ENCODE peak calls at places on chromosome 1, in eight cellular contexts. One of them, this sample, is unnamed.

GRCh38 chr1:223203011-223203410 is 60.0 kb upstream of the TLR5 start:
- DNase-seq in fibroblast of mammary gland: no peak
- DNase-seq in CD4-positive, alpha-beta T cell: no peak
- DNase-seq in bronchial epithelial cell: no peak
- DNase-seq in upper lobe of left lung: no peak
- DNase-seq in endothelial cell: no peak
- DNase-seq in CD8-positive, alpha-beta T cell: no peak
- DNase-seq in psoas muscle: no peak
- DNase-seq in this sample: no peak

GRCh38 chr1:147924813-147925212 is 3.4 kb upstream of the GPR89B start:
- DNase-seq in fibroblast of mammary gland: no peak
- DNase-seq in CD4-positive, alpha-beta T cell: no peak
- DNase-seq in bronchial epithelial cell: peak; percentile 7
- DNase-seq in upper lobe of left lung: no peak
- DNase-seq in endothelial cell: no peak
- DNase-seq in CD8-positive, alpha-beta T cell: no peak
- DNase-seq in psoas muscle: no peak
- DNase-seq in this sample: no peak

GRCh38 chr1:30907641-30908445 is 715 bp downstream of the SDC3 start:
- DNase-seq in fibroblast of mammary gland: no peak
- DNase-seq in CD4-positive, alpha-beta T cell: no peak
- DNase-seq in bronchial epithelial cell: no peak
- DNase-seq in upper lobe of left lung: no peak
- DNase-seq in endothelial cell: no peak
- DNase-seq in CD8-positive, alpha-beta T cell: no peak
- DNase-seq in psoas muscle: no peak
- DNase-seq in this sample: no peak

GRCh38 chr1:26234644-26235384 is 814 bp downstream of the CEP85 start:
- DNase-seq in fibroblast of mammary gland: peak; percentile 38
- DNase-seq in CD4-positive, alpha-beta T cell: no peak
- DNase-seq in bronchial epithelial cell: peak; percentile 27
- DNase-seq in upper lobe of left lung: peak; percentile 25
- DNase-seq in endothelial cell: no peak
- DNase-seq in CD8-positive, alpha-beta T cell: no peak
- DNase-seq in psoas muscle: no peak
- DNase-seq in this sample: no peak

GRCh38 chr1:22845536-22845935 is 127.1 kb downstream of the LACTBL1 start:
- DNase-seq in fibroblast of mammary gland: no peak
- DNase-seq in CD4-positive, alpha-beta T cell: no peak
- DNase-seq in bronchial epithelial cell: no peak
- DNase-seq in upper lobe of left lung: no peak
- DNase-seq in endothelial cell: no peak
- DNase-seq in CD8-positive, alpha-beta T cell: no peak
- DNase-seq in psoas muscle: no peak
- DNase-seq in this sample: no peak

GRCh38 chr1:147478556-147478955 is 62.7 kb upstream of the BCL9 start:
- DNase-seq in fibroblast of mammary gland: no peak
- DNase-seq in CD4-positive, alpha-beta T cell: no peak
- DNase-seq in bronchial epithelial cell: peak; percentile 33
- DNase-seq in upper lobe of left lung: no peak
- DNase-seq in endothelial cell: no peak
- DNase-seq in CD8-positive, alpha-beta T cell: no peak
- DNase-seq in psoas muscle: no peak
- DNase-seq in this sample: no peak

GRCh38 chr1:184340984-184341383 is 45.8 kb upstream of the C1orf21 start:
- DNase-seq in fibroblast of mammary gland: peak; percentile 13
- DNase-seq in CD4-positive, alpha-beta T cell: no peak
- DNase-seq in bronchial epithelial cell: no peak
- DNase-seq in upper lobe of left lung: no peak
- DNase-seq in endothelial cell: no peak
- DNase-seq in CD8-positive, alpha-beta T cell: no peak
- DNase-seq in psoas muscle: no peak
- DNase-seq in this sample: no peak

GRCh38 chr1:89552481-89553194 is 28.0 kb downstream of the LRRC8B start:
- DNase-seq in fibroblast of mammary gland: peak; percentile 45
- DNase-seq in CD4-positive, alpha-beta T cell: no peak
- DNase-seq in bronchial epithelial cell: peak; percentile 65
- DNase-seq in upper lobe of left lung: peak; percentile 41
- DNase-seq in endothelial cell: no peak
- DNase-seq in CD8-positive, alpha-beta T cell: no peak
- DNase-seq in psoas muscle: no peak
- DNase-seq in this sample: no peak

GRCh38 chr1:224106568-224107281 is 7.2 kb upstream of the FBXO28 start:
- DNase-seq in fibroblast of mammary gland: peak; percentile 53
- DNase-seq in CD4-positive, alpha-beta T cell: no peak
- DNase-seq in bronchial epithelial cell: peak; percentile 53
- DNase-seq in upper lobe of left lung: peak; percentile 51
- DNase-seq in endothelial cell: peak; percentile 11
- DNase-seq in CD8-positive, alpha-beta T cell: no peak
- DNase-seq in psoas muscle: no peak
- DNase-seq in this sample: no peak

GRCh38 chr1:33507661-33508060 is 35.2 kb downstream of the ZSCAN20 start:
- DNase-seq in fibroblast of mammary gland: no peak
- DNase-seq in CD4-positive, alpha-beta T cell: no peak
- DNase-seq in bronchial epithelial cell: no peak
- DNase-seq in upper lobe of left lung: no peak
- DNase-seq in endothelial cell: no peak
- DNase-seq in CD8-positive, alpha-beta T cell: no peak
- DNase-seq in psoas muscle: no peak
- DNase-seq in this sample: no peak

GRCh38 chr1:44256762-44257554 is 43.7 kb downstream of the DMAP1 start:
- DNase-seq in fibroblast of mammary gland: no peak
- DNase-seq in CD4-positive, alpha-beta T cell: no peak
- DNase-seq in bronchial epithelial cell: no peak
- DNase-seq in upper lobe of left lung: no peak
- DNase-seq in endothelial cell: no peak
- DNase-seq in CD8-positive, alpha-beta T cell: no peak
- DNase-seq in psoas muscle: no peak
- DNase-seq in this sample: no peak

GRCh38 chr1:44802306-44803061 is 2.3 kb downstream of the PLK3 start:
- DNase-seq in fibroblast of mammary gland: no peak
- DNase-seq in CD4-positive, alpha-beta T cell: no peak
- DNase-seq in bronchial epithelial cell: no peak
- DNase-seq in upper lobe of left lung: no peak
- DNase-seq in endothelial cell: no peak
- DNase-seq in CD8-positive, alpha-beta T cell: no peak
- DNase-seq in psoas muscle: peak; percentile 50
- DNase-seq in this sample: no peak

GRCh38 chr1:199040076-199040475 is 401.2 kb downstream of the PTPRC start:
- DNase-seq in fibroblast of mammary gland: no peak
- DNase-seq in CD4-positive, alpha-beta T cell: no peak
- DNase-seq in bronchial epithelial cell: no peak
- DNase-seq in upper lobe of left lung: no peak
- DNase-seq in endothelial cell: no peak
- DNase-seq in CD8-positive, alpha-beta T cell: no peak
- DNase-seq in psoas muscle: no peak
- DNase-seq in this sample: no peak

GRCh38 chr1:107228704-107229103 is 87.9 kb downstream of the NTNG1 start:
- DNase-seq in fibroblast of mammary gland: no peak
- DNase-seq in CD4-positive, alpha-beta T cell: no peak
- DNase-seq in bronchial epithelial cell: peak; percentile 93
- DNase-seq in upper lobe of left lung: no peak
- DNase-seq in endothelial cell: no peak
- DNase-seq in CD8-positive, alpha-beta T cell: no peak
- DNase-seq in psoas muscle: no peak
- DNase-seq in this sample: no peak

GRCh38 chr1:233256191-233256590 is 39.3 kb downstream of the PCNX2 start:
- DNase-seq in fibroblast of mammary gland: no peak
- DNase-seq in CD4-positive, alpha-beta T cell: no peak
- DNase-seq in bronchial epithelial cell: no peak
- DNase-seq in upper lobe of left lung: no peak
- DNase-seq in endothelial cell: no peak
- DNase-seq in CD8-positive, alpha-beta T cell: no peak
- DNase-seq in psoas muscle: no peak
- DNase-seq in this sample: no peak

GRCh38 chr1:40312238-40313205 is 4.6 kb downstream of the COL9A2 start:
- DNase-seq in fibroblast of mammary gland: no peak
- DNase-seq in CD4-positive, alpha-beta T cell: no peak
- DNase-seq in bronchial epithelial cell: peak; percentile 41
- DNase-seq in upper lobe of left lung: peak; percentile 92
- DNase-seq in endothelial cell: no peak
- DNase-seq in CD8-positive, alpha-beta T cell: no peak
- DNase-seq in psoas muscle: no peak
- DNase-seq in this sample: peak; percentile 85

DNA sequence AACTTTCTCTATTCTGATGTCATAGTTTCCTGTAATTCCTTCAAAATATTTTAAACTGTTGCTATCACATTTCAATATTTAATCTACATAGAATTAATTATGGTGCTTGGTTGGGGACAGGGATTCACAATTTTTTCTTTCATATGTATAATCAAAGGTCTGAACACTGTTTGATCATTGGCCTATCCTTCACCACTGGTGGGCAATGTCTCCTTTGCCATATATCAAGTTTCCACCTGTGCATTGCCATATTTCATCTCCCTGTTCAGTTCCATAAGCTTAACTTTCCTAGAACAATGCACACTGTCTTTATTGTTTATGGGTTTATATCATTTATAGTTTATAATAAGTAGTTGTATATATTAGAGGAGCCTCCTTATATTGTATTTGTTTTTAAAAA is 374.9 kb upstream of the PTBP2 start:
- DNase-seq in fibroblast of mammary gland: no peak
- DNase-seq in CD4-positive, alpha-beta T cell: no peak
- DNase-seq in bronchial epithelial cell: no peak
- DNase-seq in upper lobe of left lung: no peak
- DNase-seq in endothelial cell: no peak
- DNase-seq in CD8-positive, alpha-beta T cell: no peak
- DNase-seq in psoas muscle: no peak
- DNase-seq in this sample: no peak
- TF ChIP-seq CTCF in fibroblast of mammary gland: no peak
- TF ChIP-seq CTCF in CD4-positive, alpha-beta T cell: no peak
- TF ChIP-seq CTCF in bronchial epithelial cell: no peak
- TF ChIP-seq CTCF in upper lobe of left lung: no peak
- TF ChIP-seq CTCF in endothelial cell: no peak
- TF ChIP-seq CTCF in CD8-positive, alpha-beta T cell: no peak
- TF ChIP-seq CTCF in psoas muscle: no peak
- TF ChIP-seq CTCF in this sample: no peak

DNA sequence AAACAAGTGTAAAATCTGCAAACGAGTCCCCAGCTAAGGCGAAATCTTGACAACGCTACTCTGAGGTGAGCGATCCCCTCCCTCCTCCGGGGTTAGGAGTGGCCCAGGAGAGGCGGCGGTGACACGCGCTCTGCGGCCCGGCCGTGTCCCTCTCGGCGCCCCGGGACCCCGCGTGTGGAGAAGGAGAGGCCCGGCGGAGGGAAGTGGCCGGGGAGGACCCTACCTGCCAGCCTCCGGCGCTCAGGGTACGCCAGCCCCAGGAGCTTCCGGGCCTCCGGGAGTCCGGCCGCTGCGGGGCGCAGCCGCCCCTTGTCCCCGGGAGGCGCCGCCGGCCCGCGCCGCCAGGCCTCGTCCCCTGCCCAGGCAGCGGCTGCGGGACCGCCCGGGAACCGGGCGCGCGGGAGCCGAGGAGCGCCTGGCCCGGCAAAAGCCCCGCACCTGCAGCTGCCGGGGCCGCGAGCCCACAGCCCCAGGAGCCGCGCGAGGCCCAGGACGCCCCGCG is 543 bp downstream of the ABCB10 start:
- DNase-seq in fibroblast of mammary gland: peak; percentile 14
- DNase-seq in CD4-positive, alpha-beta T cell: no peak
- DNase-seq in bronchial epithelial cell: no peak
- DNase-seq in upper lobe of left lung: peak; percentile 35
- DNase-seq in endothelial cell: peak; percentile 40
- DNase-seq in CD8-positive, alpha-beta T cell: peak; percentile 23
- DNase-seq in psoas muscle: peak; percentile 73
- DNase-seq in this sample: no peak
- TF ChIP-seq CTCF in fibroblast of mammary gland: no peak
- TF ChIP-seq CTCF in CD4-positive, alpha-beta T cell: no peak
- TF ChIP-seq CTCF in bronchial epithelial cell: peak; percentile 21
- TF ChIP-seq CTCF in upper lobe of left lung: peak; percentile 19
- TF ChIP-seq CTCF in endothelial cell: no peak
- TF ChIP-seq CTCF in CD8-positive, alpha-beta T cell: no peak
- TF ChIP-seq CTCF in psoas muscle: no peak
- TF ChIP-seq CTCF in this sample: no peak

DNA sequence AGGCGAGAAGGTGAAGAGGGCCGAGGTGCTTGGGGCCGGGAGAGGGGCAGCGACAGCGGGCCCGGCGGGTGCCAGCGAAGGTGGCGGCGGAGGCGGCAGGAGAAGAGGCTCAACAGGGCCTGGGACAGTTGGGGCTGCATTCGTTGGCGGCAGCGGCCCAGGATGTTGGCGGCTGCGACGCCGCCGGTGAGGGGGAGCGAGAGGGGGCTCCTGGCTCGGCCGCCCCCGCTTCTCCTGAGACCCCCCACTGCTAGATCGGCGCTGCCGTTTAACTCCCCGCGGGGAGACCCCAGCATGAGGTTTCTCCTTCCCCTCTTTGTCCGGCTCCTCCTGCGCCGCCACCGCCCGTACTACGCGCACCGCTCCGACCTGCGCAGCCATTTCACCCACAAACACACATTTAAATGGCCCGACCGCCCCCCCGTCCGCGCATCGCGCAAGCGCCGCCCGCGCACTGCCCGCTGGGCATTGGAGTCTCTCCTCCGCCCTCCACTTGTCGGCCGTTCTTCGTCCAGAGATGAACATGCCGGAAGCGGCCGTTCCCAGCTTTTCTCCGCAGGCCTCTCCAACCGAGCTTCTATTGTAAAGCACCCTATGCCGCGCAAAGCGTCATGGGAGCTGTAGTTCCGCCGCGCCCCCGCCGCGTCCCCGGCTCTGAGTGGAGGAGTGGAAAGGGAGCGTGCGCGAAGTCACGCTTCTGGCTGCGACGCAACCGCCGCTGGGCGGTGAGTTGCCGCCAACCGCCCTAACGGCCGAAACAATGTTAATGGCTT is at the start of gene RSBN1:
- DNase-seq in fibroblast of mammary gland: peak; percentile 98
- DNase-seq in CD4-positive, alpha-beta T cell: peak; percentile 97
- DNase-seq in bronchial epithelial cell: peak; percentile 96
- DNase-seq in upper lobe of left lung: peak; percentile 100
- DNase-seq in endothelial cell: peak; percentile 97
- DNase-seq in CD8-positive, alpha-beta T cell: peak; percentile 99
- DNase-seq in psoas muscle: peak; percentile 99
- DNase-seq in this sample: peak; percentile 99
- TF ChIP-seq CTCF in fibroblast of mammary gland: no peak
- TF ChIP-seq CTCF in CD4-positive, alpha-beta T cell: peak; percentile 15
- TF ChIP-seq CTCF in bronchial epithelial cell: peak; percentile 10
- TF ChIP-seq CTCF in upper lobe of left lung: no peak
- TF ChIP-seq CTCF in endothelial cell: no peak
- TF ChIP-seq CTCF in CD8-positive, alpha-beta T cell: no peak
- TF ChIP-seq CTCF in psoas muscle: no peak
- TF ChIP-seq CTCF in this sample: no peak

GRCh38 chr1:158649052-158649451 is 37.5 kb downstream of the SPTA1 start:
- DNase-seq in fibroblast of mammary gland: no peak
- DNase-seq in CD4-positive, alpha-beta T cell: no peak
- DNase-seq in bronchial epithelial cell: no peak
- DNase-seq in upper lobe of left lung: no peak
- DNase-seq in endothelial cell: no peak
- DNase-seq in CD8-positive, alpha-beta T cell: no peak
- DNase-seq in psoas muscle: no peak
- DNase-seq in this sample: no peak
- TF ChIP-seq CTCF in fibroblast of mammary gland: no peak
- TF ChIP-seq CTCF in CD4-positive, alpha-beta T cell: no peak
- TF ChIP-seq CTCF in bronchial epithelial cell: no peak
- TF ChIP-seq CTCF in upper lobe of left lung: no peak
- TF ChIP-seq CTCF in endothelial cell: no peak
- TF ChIP-seq CTCF in CD8-positive, alpha-beta T cell: no peak
- TF ChIP-seq CTCF in psoas muscle: no peak
- TF ChIP-seq CTCF in this sample: peak; percentile 21

This sample was measured in CD14-positive monocyte.